ENCODE peak calls at places on chromosomes 4 and X, in five cellular contexts. H is ELR, F is iris pigment epithelial cell, K is GM13977, J is SW480. B is an unnamed sample.

GRCh38 chrX:11591712-11592351 is 73.9 kb downstream of the ARHGAP6 start:
- DNase-seq in F (peak), H (peak), K (no peak), J (no peak), B (no peak)

GRCh38 chrX:97060019-97060418 is 176.3 kb downstream of the RPA4 start:
- DNase-seq in F (no peak), J (no peak), K (no peak), H (no peak), B (no peak)

GRCh38 chr4:101983835-101984234 is 193.3 kb downstream of the BANK1 start:
- DNase-seq in K (no peak), J (no peak), H (no peak), F (no peak), B (no peak)

GRCh38 chr4:91826186-91826585 is 477.6 kb upstream of the GRID2 start:
- DNase-seq in F (peak), J (no peak), H (no peak), K (no peak), B (no peak)

GRCh38 chr4:8592366-8593267 is at the start of gene CPZ:
- DNase-seq in J (peak), F (peak), K (no peak), H (peak), B (no peak)

GRCh38 chr4:44738615-44739014 is 12.3 kb upstream of the GNPDA2 start:
- DNase-seq in J (peak), K (peak), H (peak), F (no peak), B (no peak)

GRCh38 chr4:24843121-24843520 is 47.7 kb downstream of the SOD3 start:
- DNase-seq in J (no peak), K (no peak), F (no peak), H (no peak), B (no peak)

GRCh38 chrX:77451041-77451440 is 3.9 kb downstream of the FGF16 start:
- DNase-seq in J (no peak), K (no peak), H (peak), F (peak), B (no peak)

GRCh38 chr4:2300431-2300861 is 38.5 kb upstream of the MXD4 start:
- DNase-seq in K (no peak), F (no peak), H (no peak), J (no peak), B (no peak)

GRCh38 chrX:9378980-9379696 is 85.7 kb upstream of the TBL1X start:
- DNase-seq in H (peak), F (peak), J (no peak), K (no peak), B (peak)

GRCh38 chr4:145976680-145977079 is 38.1 kb upstream of the ZNF827 start:
- DNase-seq in J (no peak), K (no peak), H (no peak), F (no peak), B (no peak)

GRCh38 chr4:88422403-88422802 is 34.5 kb upstream of the HERC5 start:
- DNase-seq in J (no peak), K (no peak), H (no peak), F (no peak), B (no peak)

GRCh38 chrX:119573222-119573621 is 1.1 kb upstream of the UBE2A start:
- DNase-seq in H (no peak), J (no peak), K (no peak), F (no peak), B (no peak)

GRCh38 chrX:118496763-118497079 is 1.1 kb downstream of the DOCK11 start:
- DNase-seq in J (peak), F (no peak), H (peak), K (no peak), B (no peak)

GRCh38 chr4:161320377-161320776 is 843.4 kb downstream of the FSTL5 start:
- DNase-seq in K (peak), H (peak), J (no peak), F (peak), B (peak)

GRCh38 chrX:31420302-31420701 is 348.5 kb upstream of the FTHL17 start:
- DNase-seq in K (no peak), H (no peak), F (no peak), J (no peak), B (no peak)

GRCh38 chrX:49077941-49078340 is 1.7 kb downstream of the WDR45 start:
- DNase-seq in K (no peak), H (peak), F (no peak), J (no peak), B (no peak)

GRCh38 chr4:141041021-141041476 is 92.2 kb downstream of the RNF150 start:
- DNase-seq in K (no peak), H (no peak), F (peak), J (no peak), B (no peak)

GRCh38 chrX:107780525-107780924 is 3.0 kb downstream of the NCBP2L start:
- DNase-seq in J (no peak), H (no peak), K (no peak), F (no peak), B (no peak)

GRCh38 chr4:56995525-56995924 is 16.8 kb downstream of the POLR2B start:
- DNase-seq in H (no peak), F (peak), J (no peak), K (no peak), B (no peak)

GRCh38 chr4:1830642-1831228 is 25.2 kb downstream of the LETM1 start:
- DNase-seq in J (no peak), K (no peak), H (no peak), F (no peak), B (no peak)

GRCh38 chr4:63717384-63717783 is 691.9 kb downstream of the TECRL start:
- DNase-seq in F (peak), J (no peak), K (no peak), H (peak), B (no peak)